ENCODE peak calls at places on chromosomes 4 and X, in four cellular contexts. One of them, this sample, is unnamed.

GRCh38 chr4:83019794-83020497 is 9.3 kb upstream of the LIN54 start:
- DNase-seq in SK-N-SH: no peak
- DNase-seq in aorta: no peak
- DNase-seq in uterus: no peak
- DNase-seq in this sample: no peak

GRCh38 chr4:151719045-151719743 is 41.6 kb downstream of the GATB start:
- DNase-seq in SK-N-SH: no peak
- DNase-seq in aorta: no peak
- DNase-seq in uterus: no peak
- DNase-seq in this sample: no peak

GRCh38 chrX:16222123-16222522 is 54.8 kb downstream of the MAGEB17 start:
- DNase-seq in SK-N-SH: no peak
- DNase-seq in aorta: no peak
- DNase-seq in uterus: no peak
- DNase-seq in this sample: no peak

GRCh38 chr4:13921805-13922204 is 294.3 kb upstream of the BOD1L1 start:
- DNase-seq in SK-N-SH: no peak
- DNase-seq in aorta: no peak
- DNase-seq in uterus: no peak
- DNase-seq in this sample: no peak

GRCh38 chr4:37453361-37454262 is 209.1 kb downstream of the NWD2 start:
- DNase-seq in SK-N-SH: peak; percentile 74
- DNase-seq in aorta: peak; percentile 74
- DNase-seq in uterus: peak; percentile 45
- DNase-seq in this sample: peak; percentile 90

GRCh38 chr4:123081971-123082370 is 159.6 kb upstream of the NUDT6 start:
- DNase-seq in SK-N-SH: no peak
- DNase-seq in aorta: no peak
- DNase-seq in uterus: no peak
- DNase-seq in this sample: no peak

GRCh38 chrX:12065251-12065650 is 73.0 kb upstream of the FRMPD4 start:
- DNase-seq in SK-N-SH: no peak
- DNase-seq in aorta: no peak
- DNase-seq in uterus: no peak
- DNase-seq in this sample: peak; percentile 7

GRCh38 chr4:152999376-153000067 is 63.4 kb downstream of the FHDC1 start:
- DNase-seq in SK-N-SH: no peak
- DNase-seq in aorta: no peak
- DNase-seq in uterus: no peak
- DNase-seq in this sample: no peak

GRCh38 chrX:24694825-24695224 is 1.1 kb downstream of the POLA1 start:
- DNase-seq in SK-N-SH: no peak
- DNase-seq in aorta: no peak
- DNase-seq in uterus: no peak
- DNase-seq in this sample: no peak

GRCh38 chrX:9805956-9806355 is 19.7 kb downstream of the SHROOM2 start:
- DNase-seq in SK-N-SH: no peak
- DNase-seq in aorta: no peak
- DNase-seq in uterus: no peak
- DNase-seq in this sample: no peak

GRCh38 chrX:110156167-110156754 is 153.3 kb downstream of the TMEM164 start:
- DNase-seq in SK-N-SH: no peak
- DNase-seq in aorta: no peak
- DNase-seq in uterus: no peak
- DNase-seq in this sample: no peak

GRCh38 chrX:49186125-49187027 is at the start of gene PRICKLE3:
- DNase-seq in SK-N-SH: no peak
- DNase-seq in aorta: peak; percentile 93
- DNase-seq in uterus: peak; percentile 79
- DNase-seq in this sample: peak; percentile 86

GRCh38 chr4:88967883-88968316 is 89.1 kb downstream of the FAM13A start:
- DNase-seq in SK-N-SH: no peak
- DNase-seq in aorta: no peak
- DNase-seq in uterus: no peak
- DNase-seq in this sample: no peak

GRCh38 chr4:184807261-184807660 is 18.5 kb downstream of the ACSL1 start:
- DNase-seq in SK-N-SH: no peak
- DNase-seq in aorta: no peak
- DNase-seq in uterus: no peak
- DNase-seq in this sample: no peak

GRCh38 chr4:151475338-151475737 is 66.4 kb downstream of the FHIP1A start:
- DNase-seq in SK-N-SH: no peak
- DNase-seq in aorta: no peak
- DNase-seq in uterus: no peak
- DNase-seq in this sample: no peak

GRCh38 chrX:30626402-30626801 is 26.8 kb upstream of the GK start:
- DNase-seq in SK-N-SH: no peak
- DNase-seq in aorta: no peak
- DNase-seq in uterus: no peak
- DNase-seq in this sample: no peak

GRCh38 chr4:118367872-118368271 is 15.1 kb upstream of the PRSS12 start:
- DNase-seq in SK-N-SH: no peak
- DNase-seq in aorta: no peak
- DNase-seq in uterus: no peak
- DNase-seq in this sample: no peak

GRCh38 chr4:146654976-146655761 is 16.5 kb downstream of the POU4F2 start:
- DNase-seq in SK-N-SH: peak; percentile 84
- DNase-seq in aorta: peak; percentile 71
- DNase-seq in uterus: no peak
- DNase-seq in this sample: peak; percentile 83

GRCh38 chrX:39948564-39948963 is 149.2 kb downstream of the BCOR start:
- DNase-seq in SK-N-SH: peak; percentile 83
- DNase-seq in aorta: no peak
- DNase-seq in uterus: no peak
- DNase-seq in this sample: peak; percentile 59

GRCh38 chr4:185039508-185040273 is 21.4 kb downstream of the HELT start:
- DNase-seq in SK-N-SH: peak; percentile 74
- DNase-seq in aorta: no peak
- DNase-seq in uterus: peak; percentile 55
- DNase-seq in this sample: peak; percentile 70

GRCh38 chr4:19832388-19832787 is 419.3 kb upstream of the SLIT2 start:
- DNase-seq in SK-N-SH: no peak
- DNase-seq in aorta: no peak
- DNase-seq in uterus: no peak
- DNase-seq in this sample: no peak

GRCh38 chrX:110667706-110668105 is 127.9 kb downstream of the CHRDL1 start:
- DNase-seq in SK-N-SH: no peak
- DNase-seq in aorta: no peak
- DNase-seq in uterus: no peak
- DNase-seq in this sample: peak; percentile 20

GRCh38 chr4:155208258-155209054 is at the start of gene NPY2R:
- DNase-seq in SK-N-SH: peak; percentile 69
- DNase-seq in aorta: peak; percentile 66
- DNase-seq in uterus: no peak
- DNase-seq in this sample: peak; percentile 64

GRCh38 chr4:10111067-10111801 is 5.4 kb downstream of the WDR1 start:
- DNase-seq in SK-N-SH: no peak
- DNase-seq in aorta: no peak
- DNase-seq in uterus: no peak
- DNase-seq in this sample: peak; percentile 83

GRCh38 chr4:112082954-112083586 is 62.2 kb upstream of the FAM241A start:
- DNase-seq in SK-N-SH: no peak
- DNase-seq in aorta: no peak
- DNase-seq in uterus: no peak
- DNase-seq in this sample: no peak

GRCh38 chrX:147875866-147876596 is 35.7 kb upstream of the FMR1 start:
- DNase-seq in SK-N-SH: no peak
- DNase-seq in aorta: no peak
- DNase-seq in uterus: no peak
- DNase-seq in this sample: no peak

GRCh38 chr4:37132351-37132989 is 112.1 kb upstream of the NWD2 start:
- DNase-seq in SK-N-SH: peak; percentile 2
- DNase-seq in aorta: no peak
- DNase-seq in uterus: no peak
- DNase-seq in this sample: peak; percentile 37

GRCh38 chr4:48905363-48906015 is 1.1 kb downstream of the OCIAD2 start:
- DNase-seq in SK-N-SH: peak; percentile 43
- DNase-seq in aorta: no peak
- DNase-seq in uterus: no peak
- DNase-seq in this sample: peak; percentile 32

GRCh38 chr4:3488791-3489190 is 25.7 kb downstream of the DOK7 start:
- DNase-seq in SK-N-SH: no peak
- DNase-seq in aorta: no peak
- DNase-seq in uterus: no peak
- DNase-seq in this sample: no peak

GRCh38 chr4:173538903-173539445 is 8.9 kb upstream of the HAND2 start:
- DNase-seq in SK-N-SH: no peak
- DNase-seq in aorta: no peak
- DNase-seq in uterus: no peak
- DNase-seq in this sample: no peak

GRCh38 chr4:22385615-22386014 is 130.3 kb downstream of the ADGRA3 start:
- DNase-seq in SK-N-SH: no peak
- DNase-seq in aorta: no peak
- DNase-seq in uterus: no peak
- DNase-seq in this sample: no peak

GRCh38 chr4:88352062-88352461 is 26.6 kb upstream of the HERC6 start:
- DNase-seq in SK-N-SH: no peak
- DNase-seq in aorta: no peak
- DNase-seq in uterus: no peak
- DNase-seq in this sample: no peak

GRCh38 chr4:15702941-15703403 is at the start of gene BST1:
- DNase-seq in SK-N-SH: peak; percentile 81
- DNase-seq in aorta: peak; percentile 88
- DNase-seq in uterus: peak; percentile 51
- DNase-seq in this sample: peak; percentile 25

GRCh38 chrX:53294024-53294648 is 12.8 kb upstream of the IQSEC2 start:
- DNase-seq in SK-N-SH: no peak
- DNase-seq in aorta: no peak
- DNase-seq in uterus: no peak
- DNase-seq in this sample: peak; percentile 55

GRCh38 chrX:119990409-119990994 is 47.0 kb upstream of the NKAP start:
- DNase-seq in SK-N-SH: no peak
- DNase-seq in aorta: peak; percentile 75
- DNase-seq in uterus: no peak
- DNase-seq in this sample: peak; percentile 40

GRCh38 chrX:119986203-119986602 is 42.7 kb upstream of the NKAP start:
- DNase-seq in SK-N-SH: no peak
- DNase-seq in aorta: no peak
- DNase-seq in uterus: no peak
- DNase-seq in this sample: no peak

GRCh38 chrX:119984652-119985051 is 41.1 kb upstream of the NKAP start:
- DNase-seq in SK-N-SH: no peak
- DNase-seq in aorta: no peak
- DNase-seq in uterus: no peak
- DNase-seq in this sample: no peak

GRCh38 chrX:119990995-119991787 is 47.6 kb upstream of the NKAP start:
- DNase-seq in SK-N-SH: peak; percentile 32
- DNase-seq in aorta: peak; percentile 69
- DNase-seq in uterus: no peak
- DNase-seq in this sample: peak; percentile 58

DNA sequence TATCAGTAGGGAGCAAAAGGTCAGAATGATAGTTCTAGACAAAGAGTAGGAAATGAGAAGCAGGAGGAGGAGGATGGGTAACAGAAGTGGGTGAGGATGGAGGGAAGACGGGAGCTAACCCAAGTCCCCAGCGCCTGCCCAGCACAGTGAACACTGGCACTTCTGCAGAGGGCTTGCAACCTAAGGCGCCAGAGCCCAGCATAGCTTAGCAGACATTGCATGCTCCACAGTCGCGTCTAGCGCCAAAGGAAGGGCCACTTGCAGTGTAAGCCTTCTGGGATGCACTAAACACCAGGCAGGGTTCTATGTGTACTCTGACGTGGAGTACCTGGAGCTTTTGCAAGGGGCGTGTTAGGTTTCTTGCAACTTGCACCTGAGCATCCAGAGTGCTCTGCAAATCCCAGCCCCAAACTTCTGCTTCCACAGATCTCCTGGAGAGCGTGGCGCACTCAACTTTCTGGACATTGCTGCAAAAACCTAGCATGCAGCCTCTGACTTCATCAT is 46.4 kb upstream of the NKAP start:
- DNase-seq in SK-N-SH: no peak
- DNase-seq in aorta: no peak
- DNase-seq in uterus: no peak
- DNase-seq in this sample: peak; percentile 38
- H3K27me3 ChIP-seq in SK-N-SH: peaks cover 75% of the 10 kb centered on the region
- H3K27me3 ChIP-seq in aorta: no peaks in the 10 kb centered on the region
- H3K27me3 ChIP-seq in uterus: peaks cover 31% of the 10 kb centered on the region
- H3K27me3 ChIP-seq in this sample: peaks cover 81% of the 10 kb centered on the region

GRCh38 chrX:17375631-17376380 is 806 bp downstream of the NHS start:
- DNase-seq in SK-N-SH: peak; percentile 64
- DNase-seq in aorta: peak; percentile 80
- DNase-seq in uterus: no peak
- DNase-seq in this sample: peak; percentile 77
- H3K4me3 ChIP-seq in SK-N-SH: peak overlapping the region; percentile 59
- H3K4me3 ChIP-seq in aorta: peak overlapping the region; percentile 66
- H3K4me3 ChIP-seq in uterus: peak overlapping the region; percentile 66
- H3K4me3 ChIP-seq in this sample: peak overlapping the region; percentile 74

GRCh38 chrX:153423652-153424051 is 12.4 kb downstream of the ZFP92 start:
- DNase-seq in SK-N-SH: no peak
- DNase-seq in aorta: no peak
- DNase-seq in uterus: no peak
- DNase-seq in this sample: no peak
- H3K27me3 ChIP-seq in SK-N-SH: peaks cover 12% of the 10 kb centered on the region
- H3K27me3 ChIP-seq in aorta: no peaks in the 10 kb centered on the region
- H3K27me3 ChIP-seq in uterus: no peaks in the 10 kb centered on the region
- H3K27me3 ChIP-seq in this sample: no peaks in the 10 kb centered on the region

GRCh38 chr4:31108762-31109161 is 388.6 kb downstream of the PCDH7 start:
- DNase-seq in SK-N-SH: no peak
- DNase-seq in aorta: no peak
- DNase-seq in uterus: no peak
- DNase-seq in this sample: peak; percentile 7

GRCh38 chr4:31107362-31107761 is 387.2 kb downstream of the PCDH7 start:
- DNase-seq in SK-N-SH: no peak
- DNase-seq in aorta: no peak
- DNase-seq in uterus: no peak
- DNase-seq in this sample: no peak

GRCh38 chr4:31114821-31115220 is 394.7 kb downstream of the PCDH7 start:
- DNase-seq in SK-N-SH: no peak
- DNase-seq in aorta: no peak
- DNase-seq in uterus: no peak
- DNase-seq in this sample: no peak

GRCh38 chr4:31106419-31106818 is 386.2 kb downstream of the PCDH7 start:
- DNase-seq in SK-N-SH: no peak
- DNase-seq in aorta: no peak
- DNase-seq in uterus: no peak
- DNase-seq in this sample: no peak

DNA sequence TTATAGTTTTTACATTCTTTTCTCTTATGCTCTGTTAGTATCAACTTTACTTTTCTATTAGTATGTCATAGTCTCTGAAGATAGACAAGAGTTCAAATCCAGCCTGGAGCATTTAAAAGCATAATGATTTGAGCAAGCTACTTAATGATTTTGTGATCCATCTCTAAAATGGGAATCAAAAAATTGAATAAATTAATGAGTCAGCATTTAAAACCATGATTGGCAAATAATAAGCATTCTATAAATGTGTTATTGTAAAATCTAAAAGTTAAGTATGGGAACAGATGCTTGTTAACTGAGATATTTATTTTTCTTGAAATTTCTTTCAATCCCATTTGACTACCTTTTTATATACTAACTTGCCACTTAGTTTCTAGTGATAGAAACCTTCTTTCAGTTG is 391.6 kb downstream of the PCDH7 start:
- DNase-seq in SK-N-SH: no peak
- DNase-seq in aorta: no peak
- DNase-seq in uterus: no peak
- DNase-seq in this sample: no peak
- H3K4me3 ChIP-seq in SK-N-SH: no peak overlapping the region
- H3K4me3 ChIP-seq in aorta: no peak overlapping the region
- H3K4me3 ChIP-seq in uterus: no peak overlapping the region
- H3K4me3 ChIP-seq in this sample: no peak overlapping the region

GRCh38 chr4:76058302-76058701 is 16.2 kb upstream of the ART3 start:
- DNase-seq in SK-N-SH: no peak
- DNase-seq in aorta: no peak
- DNase-seq in uterus: no peak
- DNase-seq in this sample: no peak
- H3K27me3 ChIP-seq in SK-N-SH: peaks cover 8% of the 10 kb centered on the region
- H3K27me3 ChIP-seq in aorta: no peaks in the 10 kb centered on the region
- H3K27me3 ChIP-seq in uterus: peaks cover 5% of the 10 kb centered on the region
- H3K27me3 ChIP-seq in this sample: no peaks in the 10 kb centered on the region